ENCODE peak calls at places on chromosomes 12 and 14, in ten cellular contexts. W is adipocyte; M is HCT116; B is germinal center; D is activated CD4-positive, CD25-positive, alpha-beta regulatory T cell treated with anti-CD3 and anti-CD28 coated beads, Interleukin-2, amount 50 U/mL, for 16 hours; Q is AG10803; Y is NT2/D1; A is D341Med; Z is DMS153; H is GM23248. S is an unnamed sample.

GRCh38 chr12:6769681-6770080 is 2.6 kb upstream of the LAG3 start:
- DNase-seq in W (no peak), M (no peak), B (no peak), D (no peak), Q (no peak), Y (no peak), A (no peak), Z (no peak), H (no peak), S (no peak)

GRCh38 chr12:124551268-124552144 is 15.9 kb downstream of the NCOR2 start:
- DNase-seq in W (peak), M (no peak), B (peak), D (no peak), Q (no peak), Y (no peak), A (peak), Z (peak), H (no peak), S (no peak)

GRCh38 chr12:93050026-93050747 is 121.1 kb upstream of the EEA1 start:
- DNase-seq in W (peak), M (no peak), B (no peak), D (no peak), Q (peak), Y (no peak), A (no peak), Z (no peak), H (peak), S (no peak)

GRCh38 chr12:23640754-23641153 is 308.7 kb downstream of the SOX5 start:
- DNase-seq in W (no peak), M (no peak), B (no peak), D (no peak), Q (no peak), Y (peak), A (no peak), Z (peak), H (no peak), S (no peak)

GRCh38 chr12:54009171-54010052 is 627 bp downstream of the HOXC8 start:
- DNase-seq in W (peak), M (no peak), B (no peak), D (no peak), Q (no peak), Y (no peak), A (peak), Z (no peak), H (peak), S (no peak)

GRCh38 chr14:99280041-99280731 is 8.2 kb upstream of the BCL11B start:
- DNase-seq in W (no peak), M (no peak), B (no peak), D (no peak), Q (no peak), Y (no peak), A (no peak), Z (no peak), H (no peak), S (no peak)

GRCh38 chr12:10015450-10015849 is 5.0 kb downstream of the CLEC12B start:
- DNase-seq in W (no peak), M (no peak), B (no peak), D (no peak), Q (no peak), Y (no peak), A (no peak), Z (no peak), H (no peak), S (no peak)

GRCh38 chr12:15157200-15157599 is 64.0 kb downstream of the RERG start:
- DNase-seq in W (no peak), M (no peak), B (no peak), D (no peak), Q (no peak), Y (no peak), A (no peak), Z (no peak), H (no peak), S (no peak)

GRCh38 chr12:51726931-51727330 is 121.6 kb downstream of the FIGNL2 start:
- DNase-seq in W (peak), M (no peak), B (no peak), D (no peak), Q (peak), Y (no peak), A (no peak), Z (no peak), H (no peak), S (no peak)

GRCh38 chr14:31843361-31844091 is 233.6 kb upstream of the ARHGAP5 start:
- DNase-seq in W (peak), M (no peak), B (no peak), D (no peak), Q (peak), Y (no peak), A (no peak), Z (no peak), H (peak), S (no peak)

GRCh38 chr14:105247026-105247425 is 1.3 kb upstream of the BTBD6 start:
- DNase-seq in W (no peak), M (no peak), B (no peak), D (no peak), Q (no peak), Y (no peak), A (no peak), Z (no peak), H (no peak), S (no peak)